ENCODE peak calls at places on chromosome 9, in nine cellular contexts. Q is Right ventricle myocardium inferior; I is NCI-H510A; W is activated CD4-positive, alpha-beta T cell treated with anti-CD3 and anti-CD28 coated beads, Interleukin-2, amount 50 U/mL, for 1 hour; X is dorsolateral prefrontal cortex; U is NAMALWA; B is stimulated activated CD4-positive, alpha-beta T cell treated with anti-CD3 and anti-CD28 coated beads, Interleukin-1b, Interleukin-23, amount 100 ng/mL, for 24 hours; K is caudate nucleus; Y is MG63. O is an unnamed sample.

GRCh38 chr9:89367726-89368437 is 49.6 kb downstream of the SECISBP2 start:
- DNase-seq in U (no peak), K (no peak), Y (no peak), W (no peak), Q (no peak), X (no peak), B (no peak), I (no peak), O (no peak)

GRCh38 chr9:109716631-109717030 is 63.4 kb upstream of the PALM2AKAP2 start:
- DNase-seq in Q (no peak), Y (no peak), X (no peak), B (no peak), K (no peak), U (no peak), I (no peak), W (no peak), O (no peak)

GRCh38 chr9:103430469-103430868 is 435.3 kb downstream of the CYLC2 start:
- DNase-seq in X (no peak), B (no peak), W (no peak), U (no peak), Q (no peak), I (no peak), Y (no peak), K (no peak), O (no peak)

GRCh38 chr9:68416891-68417570 is 60.6 kb downstream of the PGM5 start:
- DNase-seq in I (no peak), Q (no peak), X (no peak), Y (no peak), W (no peak), U (peak; percentile 68), K (no peak), B (no peak), O (no peak)

GRCh38 chr9:121207371-121207940 is 5.8 kb upstream of the RAB14 start:
- DNase-seq in Q (no peak), B (no peak), K (no peak), Y (no peak), U (peak; percentile 58), I (no peak), W (no peak), X (no peak), O (no peak)

GRCh38 chr9:69120380-69121154 is 53.5 kb upstream of the TJP2 start:
- DNase-seq in X (peak; percentile 29), B (no peak), I (peak; percentile 96), K (no peak), Y (no peak), U (no peak), Q (no peak), W (no peak), O (peak; percentile 55)

GRCh38 chr9:70105142-70105541 is 61.5 kb downstream of the MAMDC2 start:
- DNase-seq in Y (no peak), W (no peak), X (no peak), B (no peak), Q (no peak), U (no peak), K (no peak), I (no peak), O (no peak)

GRCh38 chr9:116933251-116933650 is 246.1 kb downstream of the TRIM32 start:
- DNase-seq in B (no peak), X (no peak), Q (no peak), K (no peak), W (no peak), I (no peak), Y (no peak), U (no peak), O (no peak)

GRCh38 chr9:94847486-94847885 is 121.0 kb downstream of the AOPEP start:
- DNase-seq in K (no peak), Q (no peak), X (no peak), U (no peak), I (no peak), W (no peak), Y (no peak), B (no peak), O (no peak)

GRCh38 chr9:92718086-92719001 is 46.3 kb downstream of the BICD2 start:
- DNase-seq in I (no peak), Y (no peak), W (no peak), X (no peak), K (no peak), B (no peak), U (peak; percentile 52), Q (no peak), O (no peak)

GRCh38 chr9:17928228-17928627 is 349.4 kb downstream of the SH3GL2 start:
- DNase-seq in U (no peak), K (no peak), Q (no peak), Y (no peak), W (no peak), X (no peak), B (no peak), I (no peak), O (no peak)

GRCh38 chr9:95425910-95426551 is 90.7 kb downstream of the PTCH1 start:
- DNase-seq in Q (no peak), K (no peak), Y (peak; percentile 62), B (no peak), U (no peak), X (no peak), I (peak; percentile 20), W (no peak), O (no peak)

GRCh38 chr9:93708987-93709302 is 132.6 kb downstream of the PHF2 start:
- DNase-seq in W (no peak), X (no peak), Y (no peak), K (no peak), B (no peak), U (no peak), Q (no peak), I (no peak), O (no peak)

GRCh38 chr9:133958756-133959155 is 33.4 kb downstream of the VAV2 start:
- DNase-seq in Y (no peak), B (no peak), X (no peak), K (no peak), W (no peak), I (no peak), Q (peak; percentile 47), U (no peak), O (no peak)

GRCh38 chr9:137429974-137430722 is 7.0 kb downstream of the NOXA1 start:
- DNase-seq in I (no peak), W (no peak), U (peak; percentile 77), K (no peak), Q (no peak), X (no peak), Y (no peak), B (no peak), O (peak; percentile 52)

GRCh38 chr9:128841704-128842492 is 12.3 kb upstream of the SPOUT1 start:
- DNase-seq in Q (no peak), X (no peak), W (no peak), K (no peak), U (no peak), B (no peak), I (no peak), Y (no peak), O (no peak)

GRCh38 chr9:98862936-98863335 is 55.5 kb downstream of the GALNT12 start:
- DNase-seq in U (no peak), I (no peak), B (no peak), Q (no peak), X (no peak), Y (no peak), K (no peak), W (no peak), O (no peak)

GRCh38 chr9:69580582-69580945 is 91.6 kb downstream of the APBA1 start:
- DNase-seq in X (no peak), Q (no peak), B (no peak), I (no peak), K (no peak), Y (no peak), U (no peak), W (no peak), O (no peak)

GRCh38 chr9:101601904-101602765 is 7.4 kb upstream of the PPP3R2 start:
- DNase-seq in W (no peak), X (no peak), U (peak; percentile 67), B (no peak), Y (peak; percentile 6), K (no peak), Q (no peak), I (peak; percentile 5), O (peak; percentile 61)

GRCh38 chr9:34256104-34256503 is 73.0 kb downstream of the KIF24 start:
- DNase-seq in W (no peak), K (no peak), U (peak; percentile 46), B (no peak), X (no peak), Y (no peak), Q (no peak), I (no peak), O (no peak)

GRCh38 chr9:96299823-96300222 is 2.2 kb downstream of the HSD17B3 start:
- DNase-seq in X (no peak), K (no peak), Y (no peak), W (no peak), B (no peak), I (no peak), U (no peak), Q (no peak), O (no peak)

GRCh38 chr9:134936762-134937555 is 19.2 kb upstream of the FCN1 start:
- DNase-seq in Q (peak; percentile 39), U (peak; percentile 52), Y (no peak), B (no peak), W (no peak), I (no peak), X (no peak), K (no peak), O (no peak)

GRCh38 chr9:94974154-94974860 is 247.8 kb downstream of the AOPEP start:
- DNase-seq in I (no peak), K (no peak), B (no peak), U (no peak), W (no peak), Q (no peak), X (no peak), Y (no peak), O (no peak)

GRCh38 chr9:34986541-34987047 is 3.0 kb upstream of the DNAJB5 start:
- DNase-seq in K (peak; percentile 76), U (peak; percentile 60), W (peak; percentile 58), Y (no peak), X (peak; percentile 66), B (no peak), I (no peak), Q (peak; percentile 55), O (no peak)

GRCh38 chr9:18798106-18798505 is 234.9 kb downstream of the SAXO1 start:
- DNase-seq in X (no peak), Y (no peak), K (no peak), I (no peak), U (no peak), Q (no peak), B (no peak), W (no peak), O (no peak)

GRCh38 chr9:126334626-126335621 is 8.3 kb downstream of the MVB12B start:
- DNase-seq in B (no peak), K (no peak), Y (no peak), Q (no peak), U (no peak), W (no peak), I (no peak), X (no peak), O (no peak)

GRCh38 chr9:108382267-108382666 is 473.5 kb downstream of the ACTL7B start:
- DNase-seq in B (no peak), W (no peak), U (no peak), Q (no peak), Y (no peak), I (peak; percentile 54), X (no peak), K (no peak), O (peak; percentile 2)

GRCh38 chr9:131096490-131097258 is at the start of gene AIF1L:
- DNase-seq in K (peak; percentile 29), I (peak; percentile 94), U (no peak), Y (peak; percentile 36), B (no peak), Q (peak; percentile 65), W (no peak), X (no peak), O (peak; percentile 59)

GRCh38 chr9:77158772-77159513 is 18.4 kb upstream of the VPS13A start:
- DNase-seq in B (no peak), I (no peak), U (no peak), W (no peak), Y (peak; percentile 5), Q (no peak), K (no peak), X (no peak), O (no peak)

GRCh38 chr9:36584626-36585460 is 12.1 kb downstream of the MELK start:
- DNase-seq in U (no peak), I (no peak), Q (no peak), X (no peak), K (no peak), B (no peak), W (no peak), Y (peak; percentile 76), O (no peak)

GRCh38 chr9:86098793-86099694 is at the start of gene GOLM1:
- DNase-seq in Q (peak; percentile 79), K (peak; percentile 60), B (no peak), Y (peak; percentile 66), X (no peak), I (peak; percentile 65), W (no peak), U (no peak), O (peak; percentile 38)

O was measured in NCI-H2107.